ENCODE peak calls at places on chromosomes 1 and 21, in six cellular contexts. O, Z, U, T, X and S are unnamed samples.

GRCh38 chr1:153608089-153608672 is 4.8 kb downstream of the S100A16 start:
- DNase-seq in Z (peak; percentile 62), T (no peak), X (no peak), U (no peak), O (peak; percentile 25), S (peak; percentile 34)

GRCh38 chr1:161044908-161045748 is 649 bp downstream of the USF1 start:
- DNase-seq in U (peak; percentile 73), Z (peak; percentile 72), X (peak; percentile 73), T (peak; percentile 79), O (peak; percentile 55), S (peak; percentile 93)

GRCh38 chr21:35227774-35228173 is 178.7 kb upstream of the RUNX1 start:
- DNase-seq in T (no peak), U (no peak), Z (no peak), X (no peak), O (no peak), S (no peak)

GRCh38 chr1:230849451-230850194 is 18.7 kb downstream of the C1orf198 start:
- DNase-seq in O (peak; percentile 11), X (no peak), Z (peak; percentile 93), T (no peak), U (no peak), S (no peak)

GRCh38 chr1:210536263-210536961 is 207.7 kb downstream of the HHAT start:
- DNase-seq in U (no peak), Z (no peak), O (no peak), X (no peak), T (no peak), S (no peak)

GRCh38 chr1:156295391-156295947 is at the start of gene GLMP:
- DNase-seq in Z (peak; percentile 66), U (peak; percentile 80), T (peak; percentile 52), O (peak; percentile 66), X (no peak), S (no peak)

GRCh38 chr21:42847051-42847707 is 32.2 kb downstream of the WDR4 start:
- DNase-seq in Z (no peak), X (no peak), T (no peak), U (no peak), O (no peak), S (no peak)

GRCh38 chr1:8914471-8914870 is 31.2 kb upstream of the CA6 start:
- DNase-seq in O (no peak), X (no peak), U (no peak), T (no peak), Z (no peak), S (no peak)

GRCh38 chr1:64309468-64309867 is 106.0 kb downstream of the UBE2U start:
- DNase-seq in X (no peak), T (no peak), Z (no peak), U (no peak), O (no peak), S (no peak)

GRCh38 chr1:212477680-212478466 is 45.2 kb downstream of the NENF start:
- DNase-seq in Z (no peak), X (no peak), T (no peak), O (peak; percentile 35), U (no peak), S (no peak)

GRCh38 chr1:206513312-206514111 is 6.2 kb downstream of the RASSF5 start:
- DNase-seq in U (no peak), Z (no peak), T (no peak), X (no peak), O (no peak), S (no peak)

GRCh38 chr1:160739098-160739511 is at the start of gene SLAMF7:
- DNase-seq in O (peak; percentile 10), Z (no peak), U (no peak), X (peak; percentile 81), T (no peak), S (peak; percentile 72)

GRCh38 chr21:38478782-38479181 is 19.5 kb downstream of the ERG start:
- DNase-seq in Z (no peak), X (no peak), O (no peak), T (no peak), U (no peak), S (peak; percentile 54)

GRCh38 chr1:85451236-85451830 is 13.6 kb downstream of the DDAH1 start:
- DNase-seq in Z (no peak), U (no peak), T (no peak), X (no peak), O (no peak), S (no peak)

GRCh38 chr1:193019442-193020026 is 39.6 kb downstream of the UCHL5 start:
- DNase-seq in O (peak; percentile 63), U (peak; percentile 27), Z (peak; percentile 76), X (no peak), T (peak; percentile 41), S (peak; percentile 61)

GRCh38 chr21:39568380-39568779 is 44.4 kb upstream of the B3GALT5 start:
- DNase-seq in O (no peak), T (no peak), U (no peak), Z (no peak), X (no peak), S (no peak)

DNA sequence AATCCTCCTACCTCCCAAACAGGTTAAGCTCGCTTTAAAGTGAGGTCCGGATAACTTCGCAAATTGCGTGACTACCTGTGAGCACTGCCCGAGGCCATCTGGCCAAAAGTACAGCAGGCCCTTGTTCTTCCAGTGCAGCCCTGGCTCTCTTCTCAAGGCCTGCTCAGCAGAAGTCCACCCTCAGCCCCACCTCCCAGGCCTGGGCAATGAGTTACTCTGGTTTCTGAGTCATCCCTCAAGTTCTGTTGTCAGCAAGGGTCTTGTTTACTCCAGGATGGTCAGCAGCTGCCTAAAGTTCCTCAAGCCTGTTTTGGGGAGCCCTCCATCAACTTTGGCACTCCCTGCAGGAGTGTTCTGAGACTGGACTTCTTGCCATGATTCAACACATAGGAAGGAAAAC is 101.7 kb downstream of the BCAR3 start:
- DNase-seq in T (peak; percentile 64), X (no peak), U (no peak), Z (peak; percentile 76), O (peak; percentile 39), S (peak; percentile 4)
- TF ChIP-seq POLR2A in T (no peak), X (no peak), U (no peak), Z (no peak), O (no peak), S (no peak)

DNA sequence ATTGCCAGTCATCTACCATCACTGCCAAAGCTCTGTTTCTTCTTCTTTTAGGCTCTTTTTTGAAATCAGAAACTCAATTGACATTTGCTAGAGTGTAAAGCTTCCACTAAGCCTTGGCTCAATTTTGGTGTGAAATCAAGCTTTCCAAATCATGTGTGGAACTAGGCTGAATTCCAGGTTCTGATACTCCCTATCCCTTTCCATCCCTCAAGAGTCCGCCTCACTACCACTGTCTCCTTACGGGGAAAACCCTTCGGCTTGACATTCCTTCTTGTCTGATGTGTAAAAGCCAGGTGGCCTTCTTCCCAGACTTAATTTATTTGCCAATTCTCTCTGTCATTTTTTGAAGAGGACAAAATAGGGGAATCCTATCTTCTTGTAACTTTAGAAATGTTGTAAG is 47.2 kb upstream of the PRMT6 start:
- DNase-seq in U (no peak), T (no peak), X (no peak), Z (no peak), O (no peak), S (no peak)
- TF ChIP-seq MYC in U (no peak), T (no peak), X (no peak), Z (no peak), O (no peak), S (no peak)

GRCh38 chr1:3225668-3226067 is 156.7 kb downstream of the PRDM16 start:
- DNase-seq in U (no peak), O (no peak), X (no peak), T (no peak), Z (no peak), S (no peak)

GRCh38 chr1:3219725-3220467 is 150.9 kb downstream of the PRDM16 start:
- DNase-seq in O (no peak), Z (no peak), X (no peak), U (no peak), T (no peak), S (peak; percentile 20)

GRCh38 chr1:3219005-3219724 is 150.2 kb downstream of the PRDM16 start:
- DNase-seq in O (peak; percentile 2), Z (no peak), X (no peak), U (no peak), T (peak; percentile 89), S (peak; percentile 9)

GRCh38 chr1:3221112-3222041 is 152.4 kb downstream of the PRDM16 start:
- DNase-seq in T (no peak), O (no peak), X (no peak), U (no peak), Z (no peak), S (peak; percentile 4)

DNA sequence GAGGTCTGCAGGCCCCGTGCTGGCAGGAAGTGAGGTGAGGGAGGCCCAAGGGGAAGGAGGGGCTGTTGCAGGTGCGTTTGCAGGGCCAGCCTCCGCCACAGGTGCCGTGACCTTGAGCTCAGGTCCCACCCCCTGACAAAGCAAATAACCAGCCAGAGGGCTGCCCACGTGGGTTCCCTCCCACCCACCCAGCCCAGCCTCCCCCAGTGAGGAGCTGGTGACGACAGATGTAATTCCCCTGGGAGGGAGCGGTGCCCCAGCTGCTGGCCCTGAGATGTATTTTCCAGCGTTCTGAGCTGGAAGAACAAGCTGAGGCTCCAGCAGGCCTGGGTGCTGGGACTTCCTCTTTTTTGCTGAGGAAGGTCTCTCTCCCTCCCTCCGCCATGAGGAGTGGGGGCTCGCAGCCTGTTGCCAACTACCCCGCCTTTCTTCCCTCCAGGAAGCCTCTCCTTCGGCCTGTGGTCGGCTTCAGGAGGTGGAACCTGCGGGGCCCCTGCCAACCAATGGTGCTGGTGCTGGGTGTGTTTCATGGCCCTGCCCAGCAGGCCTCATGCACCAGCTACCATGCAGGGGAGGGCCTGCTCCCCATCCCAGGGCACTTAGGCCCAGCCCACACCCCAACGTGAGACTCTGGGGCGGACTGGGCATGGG is 153.2 kb downstream of the PRDM16 start:
- DNase-seq in T (peak; percentile 79), U (no peak), O (no peak), Z (no peak), X (no peak), S (peak; percentile 93)
- TF ChIP-seq POLR2A in T (no peak), U (no peak), O (no peak), Z (no peak), X (no peak), S (no peak)

GRCh38 chr1:45007311-45007710 is 3.8 kb downstream of the HECTD3 start:
- DNase-seq in U (no peak), O (no peak), T (no peak), X (no peak), Z (no peak), S (no peak)
- TF ChIP-seq MYC in U (no peak), O (no peak), T (no peak), X (no peak), Z (no peak), S (no peak)

DNA sequence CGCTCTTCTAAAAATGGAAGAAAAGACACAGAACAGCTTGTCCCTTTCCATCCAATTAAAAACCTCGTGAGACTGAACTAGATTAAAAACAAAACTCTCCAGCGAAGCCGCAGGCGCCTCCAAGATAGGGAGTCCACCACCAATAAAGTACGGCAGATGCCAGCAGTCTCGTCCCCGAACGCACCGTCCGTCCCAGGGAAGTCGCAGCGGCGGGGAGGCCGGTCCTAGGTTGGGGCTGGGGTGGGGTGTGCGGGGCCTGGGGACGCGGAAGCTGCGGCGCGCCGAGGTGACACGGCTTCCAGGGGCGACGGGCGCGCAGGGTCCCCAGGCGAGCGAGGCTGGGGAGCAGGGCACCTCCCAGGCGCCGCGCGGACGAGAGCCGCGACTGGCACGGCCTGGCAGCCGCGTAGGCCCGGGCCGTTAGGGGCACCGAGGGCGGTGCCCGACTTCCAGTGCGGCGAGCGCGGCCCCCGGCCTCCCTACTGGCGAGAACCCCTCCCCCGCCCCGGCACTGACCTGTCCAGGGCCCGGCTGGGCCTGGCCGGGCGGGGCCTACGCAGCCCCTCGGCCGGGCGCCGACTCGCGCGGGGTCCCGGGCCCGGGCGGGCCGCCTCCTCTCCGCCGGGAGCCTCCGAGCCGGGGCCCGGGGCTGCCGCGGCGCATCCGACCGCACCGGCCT is 28.3 kb upstream of the A3GALT2 start:
- DNase-seq in T (no peak), X (no peak), Z (peak; percentile 40), O (peak; percentile 58), U (peak; percentile 77), S (peak; percentile 70)
- TF ChIP-seq POLR2A in T (no peak), X (no peak), Z (peak; percentile 6), O (peak; percentile 14), U (no peak), S (no peak)

GRCh38 chr1:154993572-154994268 is at the start of gene LENEP:
- DNase-seq in T (no peak), O (no peak), Z (no peak), X (no peak), U (no peak), S (no peak)
- TF ChIP-seq MYC in T (no peak), O (no peak), Z (no peak), X (no peak), U (no peak), S (no peak)